ENCODE peak calls at places on chromosomes 7 and 10, in five cellular contexts. L is body of pancreas, J is mammary epithelial cell, B is coronary artery, Y is GM12865. T is an unnamed sample.

GRCh38 chr10:71431216-71431944 is 34.7 kb downstream of the CDH23 start:
- DNase-seq in Y (no peak), B (no peak), J (no peak), L (no peak), T (no peak)

GRCh38 chr10:120286280-120286679 is 170.7 kb upstream of the PLPP4 start:
- DNase-seq in Y (no peak), J (no peak), L (no peak), B (no peak), T (no peak)

GRCh38 chr10:86868353-86868752 is 89.1 kb downstream of the MMRN2 start:
- DNase-seq in Y (no peak), B (no peak), L (no peak), J (no peak), T (no peak)

GRCh38 chr10:70816220-70816894 is 609 bp downstream of the SGPL1 start:
- DNase-seq in L (peak; percentile 83), J (peak; percentile 95), B (peak; percentile 83), Y (peak; percentile 54), T (peak; percentile 67)

GRCh38 chr10:86252573-86252972 is 114.0 kb downstream of the GRID1 start:
- DNase-seq in Y (no peak), L (no peak), J (no peak), B (no peak), T (no peak)

GRCh38 chr10:80484677-80485409 is 30.7 kb downstream of the TSPAN14 start:
- DNase-seq in B (no peak), J (no peak), L (no peak), Y (no peak), T (no peak)

GRCh38 chr10:114571316-114571999 is 86.6 kb downstream of the ABLIM1 start:
- DNase-seq in L (peak; percentile 28), B (no peak), Y (no peak), J (no peak), T (no peak)

GRCh38 chr10:122258136-122259074 is 12.7 kb upstream of the BTBD16 start:
- DNase-seq in B (no peak), L (no peak), Y (no peak), J (no peak), T (no peak)

GRCh38 chr7:129969881-129970446 is 17.2 kb upstream of the UBE2H start:
- DNase-seq in B (no peak), L (no peak), J (peak; percentile 98), Y (no peak), T (no peak)

GRCh38 chr7:66187894-66188293 is 17.2 kb upstream of the TPST1 start:
- DNase-seq in L (peak; percentile 35), B (peak; percentile 78), J (no peak), Y (no peak), T (no peak)

GRCh38 chr7:95213809-95214492 is 110.4 kb downstream of the PON1 start:
- DNase-seq in Y (no peak), L (peak; percentile 32), B (peak; percentile 88), J (no peak), T (no peak)

GRCh38 chr7:87225696-87226095 is 6.2 kb upstream of the TMEM243 start:
- DNase-seq in J (peak; percentile 32), B (no peak), Y (no peak), L (no peak), T (no peak)

GRCh38 chr7:9507281-9507680 is 1073.9 kb downstream of the NXPH1 start:
- DNase-seq in B (no peak), J (no peak), L (no peak), Y (no peak), T (no peak)

GRCh38 chr10:125063256-125063945 is 97.0 kb downstream of the CTBP2 start:
- DNase-seq in J (no peak), L (no peak), Y (no peak), B (no peak), T (no peak)

GRCh38 chr7:46253500-46253899 is 332.4 kb upstream of the IGFBP3 start:
- DNase-seq in B (no peak), Y (no peak), L (no peak), J (peak; percentile 44), T (no peak)

GRCh38 chr7:99499356-99499712 is 747 bp downstream of the ZNF394 start:
- DNase-seq in Y (peak; percentile 41), J (no peak), B (no peak), L (no peak), T (no peak)

GRCh38 chr7:152402384-152403250 is 33.2 kb downstream of the KMT2C start:
- DNase-seq in J (no peak), Y (no peak), L (no peak), B (no peak), T (no peak)

GRCh38 chr7:79142706-79143105 is 310.8 kb downstream of the MAGI2 start:
- DNase-seq in J (no peak), L (no peak), Y (no peak), B (no peak), T (no peak)

GRCh38 chr10:11589738-11590137 is 21.7 kb downstream of the USP6NL start:
- DNase-seq in L (no peak), J (no peak), Y (no peak), B (no peak), T (no peak)

GRCh38 chr10:113000876-113001598 is 51.0 kb downstream of the TCF7L2 start:
- DNase-seq in J (peak; percentile 61), B (no peak), L (peak; percentile 34), Y (no peak), T (no peak)
- TF ChIP-seq CTCF in J (peak; percentile 46), B (no peak), L (peak; percentile 44), Y (no peak), T (no peak)

DNA sequence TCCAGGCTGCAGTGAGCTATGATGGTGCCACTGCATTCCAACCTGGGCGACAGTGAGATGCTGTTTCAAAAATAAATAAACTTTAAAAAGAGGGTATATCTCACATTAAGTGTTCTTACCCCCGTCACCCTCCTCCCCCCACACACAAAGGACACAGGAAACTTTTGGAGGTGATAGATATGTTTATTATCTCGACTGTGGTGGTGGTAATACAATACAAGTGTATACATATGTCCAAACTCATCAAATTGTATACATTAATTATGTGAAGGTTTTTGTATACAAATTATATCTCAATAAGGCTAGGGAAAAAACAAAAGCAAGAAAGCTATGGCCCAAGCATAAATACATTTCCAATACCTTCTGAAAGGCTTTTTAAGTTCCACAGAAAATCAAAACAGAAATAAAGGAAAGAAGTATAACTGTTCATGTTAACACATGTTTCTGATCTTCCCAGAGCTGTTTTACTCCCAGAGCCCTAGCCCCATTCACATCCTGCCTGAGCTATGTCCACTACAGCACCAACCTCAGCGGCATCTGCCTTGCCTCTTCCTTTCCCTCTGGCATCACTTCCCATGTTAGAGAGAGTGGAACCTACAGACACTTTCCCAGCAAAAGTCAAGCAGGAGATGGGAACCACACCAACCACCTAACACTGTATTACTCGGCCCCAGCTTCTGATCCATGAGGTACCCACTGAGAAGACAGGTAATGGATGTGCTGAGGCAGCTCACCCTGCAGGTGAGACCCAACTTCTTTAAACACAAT is 48.1 kb downstream of the SGMS1 start:
- DNase-seq in L (no peak), B (no peak), Y (no peak), J (no peak), T (no peak)
- TF ChIP-seq CTCF in L (no peak), B (no peak), Y (no peak), J (no peak), T (no peak)

GRCh38 chr7:70693690-70694356 is 438.1 kb upstream of the GALNT17 start:
- DNase-seq in J (peak; percentile 58), B (peak; percentile 83), L (peak; percentile 60), Y (peak; percentile 86), T (peak; percentile 85)
- TF ChIP-seq CTCF in J (no peak), B (no peak), L (peak; percentile 34), Y (peak; percentile 7), T (no peak)

DNA sequence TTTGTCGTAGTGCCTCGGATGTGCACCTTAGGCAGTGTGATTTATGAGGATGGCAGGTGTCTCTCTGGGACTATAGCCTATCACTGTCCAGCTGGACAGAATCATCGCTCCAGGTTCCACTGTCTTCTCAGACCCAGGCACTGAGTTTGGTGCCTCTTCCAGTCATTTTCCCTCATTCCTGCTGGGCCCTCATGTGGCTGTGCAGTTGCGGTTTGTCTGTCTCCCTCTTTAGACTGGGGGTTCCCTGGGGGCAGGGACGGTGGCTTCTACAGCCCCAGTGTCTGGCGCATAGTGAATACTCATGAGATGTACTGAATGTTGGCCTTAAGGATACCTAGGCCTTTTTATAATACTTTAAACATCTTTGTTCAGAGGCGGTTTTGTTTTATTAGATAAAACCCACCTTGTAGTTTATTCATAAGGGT is 28.9 kb downstream of the CCM2 start:
- DNase-seq in Y (no peak), L (no peak), B (no peak), J (no peak), T (no peak)
- TF ChIP-seq CTCF in Y (no peak), L (no peak), B (no peak), J (no peak), T (no peak)

GRCh38 chr7:149284850-149285580 is 23.0 kb downstream of the ZNF783 start:
- DNase-seq in B (peak; percentile 94), L (peak; percentile 98), Y (peak; percentile 92), J (peak; percentile 75), T (peak; percentile 99)
- TF ChIP-seq CTCF in B (no peak), L (no peak), Y (no peak), J (no peak), T (no peak)

DNA sequence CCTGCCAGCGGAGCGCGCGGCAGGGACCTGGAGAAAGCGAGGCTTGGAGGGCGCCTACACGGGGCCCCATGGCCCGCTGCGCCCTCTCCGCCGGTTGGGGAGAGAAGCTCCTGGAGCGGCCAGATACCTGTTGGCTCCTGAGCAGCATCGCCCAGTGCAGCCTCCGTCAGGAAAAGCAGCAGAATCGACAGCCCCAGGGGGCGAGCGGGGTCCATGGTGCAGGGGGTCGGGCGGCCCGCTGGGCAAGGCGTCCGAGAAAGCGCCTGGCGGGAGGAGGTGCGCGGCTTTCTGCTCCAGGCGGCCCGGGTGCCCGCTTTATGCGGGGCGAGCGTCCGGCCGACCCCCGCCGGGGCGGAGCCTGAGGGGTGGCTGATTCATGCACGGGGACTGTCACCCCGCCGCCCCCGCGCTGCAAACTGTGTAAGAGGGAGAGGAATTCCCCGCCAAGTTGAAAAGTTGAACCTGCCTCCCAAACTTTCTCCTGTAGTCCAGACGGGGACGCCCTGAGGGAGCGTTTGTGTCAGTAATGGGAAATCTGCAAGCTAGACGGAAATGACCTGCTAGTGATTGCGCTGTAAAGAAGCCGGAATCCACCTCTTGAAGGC is at the start of gene TFPI2:
- DNase-seq in B (no peak), J (peak; percentile 93), L (peak; percentile 72), Y (peak; percentile 29), T (peak; percentile 39)
- TF ChIP-seq CTCF in B (no peak), J (no peak), L (peak; percentile 14), Y (no peak), T (no peak)

DNA sequence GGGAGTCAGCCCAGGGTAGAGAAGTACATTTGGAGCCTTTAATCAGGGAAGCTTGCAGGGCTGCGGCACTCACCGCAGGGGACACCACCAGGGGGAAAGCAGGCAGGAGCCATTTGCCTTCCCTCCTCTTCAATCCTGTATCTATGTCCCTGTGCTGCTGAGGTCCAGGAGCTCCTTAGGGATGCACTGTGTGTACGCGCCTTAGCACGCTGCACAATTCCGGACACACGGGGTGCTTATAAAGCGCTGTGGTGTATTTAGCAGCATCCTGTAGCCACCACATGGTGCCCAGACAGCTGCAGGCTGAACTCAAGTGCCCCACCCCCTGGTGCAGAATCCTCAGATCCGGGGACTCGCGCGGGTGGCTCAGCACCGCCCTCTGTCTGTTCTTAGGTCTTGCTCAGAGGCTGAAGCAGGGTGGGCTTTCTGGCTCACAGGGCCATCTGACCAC is 421.4 kb downstream of the SDK1 start:
- DNase-seq in Y (no peak), L (no peak), B (no peak), J (no peak), T (no peak)
- TF ChIP-seq CTCF in Y (no peak), L (no peak), B (no peak), J (no peak), T (no peak)

T was measured in GM20000.